ENCODE peak calls at places on chromosomes 1 and 21, in six cellular contexts. N, Y, D, U, H and O are unnamed samples.

GRCh38 chr21:45889115-45889708 is 92.4 kb upstream of the COL6A1 start:
- DNase-seq in N (no peak), Y (no peak), D (no peak), U (no peak), H (no peak), O (no peak)

GRCh38 chr1:225847610-225848009 is 34.6 kb downstream of the TMEM63A start:
- DNase-seq in N (no peak), Y (peak), D (no peak), U (no peak), H (peak), O (no peak)

GRCh38 chr1:226986496-226987178 is 46.5 kb downstream of the COQ8A start:
- DNase-seq in N (no peak), Y (no peak), D (no peak), U (no peak), H (no peak), O (no peak)

GRCh38 chr21:38277501-38278111 is 20.8 kb downstream of the KCNJ15 start:
- DNase-seq in N (peak), Y (peak), D (peak), U (peak), H (peak), O (no peak)

GRCh38 chr1:50968021-50968883 is 1.8 kb upstream of the CDKN2C start:
- DNase-seq in N (peak), Y (peak), D (peak), U (peak), H (peak), O (peak)

GRCh38 chr21:14545906-14546480 is at the start of gene SAMSN1:
- DNase-seq in N (no peak), Y (peak), D (no peak), U (peak), H (peak), O (no peak)

GRCh38 chr1:202164271-202165037 is 4.1 kb upstream of the PTPN7 start:
- DNase-seq in N (no peak), Y (no peak), D (no peak), U (no peak), H (no peak), O (no peak)

GRCh38 chr1:51019811-51020210 is 49.8 kb downstream of the CDKN2C start:
- DNase-seq in N (no peak), Y (no peak), D (peak), U (no peak), H (no peak), O (no peak)

GRCh38 chr1:11286735-11287410 is 13.9 kb downstream of the UBIAD1 start:
- DNase-seq in N (no peak), Y (no peak), D (peak), U (peak), H (no peak), O (no peak)

GRCh38 chr1:185785586-185785985 is 51.4 kb downstream of the HMCN1 start:
- DNase-seq in N (no peak), Y (no peak), D (no peak), U (no peak), H (no peak), O (no peak)

GRCh38 chr1:80171101-80171500 is 1164.6 kb upstream of the ADGRL4 start:
- DNase-seq in N (no peak), Y (no peak), D (no peak), U (no peak), H (no peak), O (no peak)

GRCh38 chr1:53075761-53076163 is 13.7 kb downstream of the PODN start:
- DNase-seq in N (no peak), Y (no peak), D (no peak), U (no peak), H (no peak), O (no peak)

GRCh38 chr1:165287781-165288180 is 68.7 kb downstream of the LMX1A start:
- DNase-seq in N (no peak), Y (no peak), D (no peak), U (no peak), H (no peak), O (no peak)

GRCh38 chr21:38266732-38267131 is 9.9 kb downstream of the KCNJ15 start:
- DNase-seq in N (no peak), Y (no peak), D (peak), U (no peak), H (no peak), O (no peak)

GRCh38 chr1:20480261-20481157 is 5.5 kb downstream of the CAMK2N1 start:
- DNase-seq in N (no peak), Y (peak), D (peak), U (no peak), H (no peak), O (peak)

GRCh38 chr1:24635195-24635843 is 7.8 kb upstream of the SRRM1 start:
- DNase-seq in N (no peak), Y (peak), D (peak), U (peak), H (no peak), O (no peak)

GRCh38 chr1:25695066-25695990 is 78.7 kb downstream of the MAN1C1 start:
- DNase-seq in N (peak), Y (peak), D (peak), U (peak), H (peak), O (peak)

GRCh38 chr1:236907205-236907604 is 97.0 kb downstream of the MT1HL1 start:
- DNase-seq in N (no peak), Y (no peak), D (no peak), U (no peak), H (no peak), O (no peak)

GRCh38 chr1:36095760-36096405 is 7.2 kb downstream of the ADPRS start:
- DNase-seq in N (no peak), Y (no peak), D (no peak), U (no peak), H (no peak), O (no peak)

GRCh38 chr1:36098650-36099365 is 10.1 kb downstream of the ADPRS start:
- DNase-seq in N (no peak), Y (no peak), D (no peak), U (no peak), H (no peak), O (no peak)

GRCh38 chr1:36094621-36095061 is 5.9 kb downstream of the ADPRS start:
- DNase-seq in N (no peak), Y (no peak), D (peak), U (no peak), H (no peak), O (no peak)

GRCh38 chr1:36097693-36098585 is 9.2 kb downstream of the ADPRS start:
- DNase-seq in N (no peak), Y (no peak), D (no peak), U (no peak), H (no peak), O (no peak)

DNA sequence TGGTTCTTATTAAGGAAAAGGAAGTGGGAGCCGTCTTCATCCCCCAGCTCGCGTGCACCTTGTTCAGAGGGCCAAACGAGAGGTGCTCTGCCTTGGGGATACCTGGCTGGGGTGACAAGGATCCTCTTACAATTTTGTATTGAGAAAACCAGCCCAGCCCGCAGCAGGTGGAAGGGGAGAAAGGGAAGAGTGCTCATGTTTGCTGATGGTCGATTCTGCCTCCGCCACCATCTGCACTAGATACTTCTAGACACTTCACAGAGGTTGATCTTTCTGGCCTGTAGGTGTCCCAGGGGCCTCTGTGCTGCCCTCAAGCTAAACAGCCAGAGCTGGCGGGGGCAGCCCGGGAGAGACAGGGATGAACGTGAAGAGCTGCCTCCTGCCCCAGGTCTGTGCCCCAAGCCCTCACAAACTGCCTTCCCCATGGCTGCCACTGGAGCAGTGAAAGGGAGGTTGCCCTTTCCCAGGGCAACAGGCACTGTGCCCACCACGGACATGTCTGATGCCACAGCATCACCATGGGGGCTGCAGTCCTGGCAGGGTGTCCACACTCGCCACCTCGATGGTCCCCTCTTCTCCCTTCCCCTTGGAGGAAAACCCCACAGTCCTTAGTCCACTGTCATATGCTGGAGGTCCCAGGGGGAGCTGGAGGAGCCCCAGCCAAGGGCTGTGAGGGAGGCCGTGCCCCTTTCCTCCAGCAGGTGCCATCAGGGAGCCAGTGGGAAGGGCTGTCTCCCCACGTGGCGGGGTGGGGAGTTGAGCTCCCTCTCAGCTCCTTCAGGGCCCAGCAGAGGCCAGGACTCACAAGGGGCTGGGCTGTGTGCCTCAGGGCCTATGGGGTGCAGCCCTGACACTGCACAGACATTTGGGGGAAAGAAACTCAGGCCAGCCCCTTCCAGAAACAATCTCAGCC is 8.1 kb downstream of the ADPRS start:
- DNase-seq in N (no peak), Y (no peak), D (peak), U (no peak), H (no peak), O (no peak)
- H3K27ac ChIP-seq in N (no peak), Y (no peak), D (no peak), U (no peak), H (no peak), O (peak)

GRCh38 chr1:207832796-207833195 is 78.1 kb downstream of the CD34 start:
- DNase-seq in N (no peak), Y (no peak), D (no peak), U (no peak), H (no peak), O (no peak)
- H3K27ac ChIP-seq in N (peak), Y (peak), D (no peak), U (no peak), H (no peak), O (no peak)

GRCh38 chr1:17598251-17598650 is 58.8 kb downstream of the ARHGEF10L start:
- DNase-seq in N (no peak), Y (no peak), D (no peak), U (no peak), H (no peak), O (no peak)
- H3K27ac ChIP-seq in N (no peak), Y (no peak), D (no peak), U (no peak), H (no peak), O (no peak)

GRCh38 chr1:55195523-55196233 is 19.5 kb downstream of the USP24 start:
- DNase-seq in N (no peak), Y (no peak), D (peak), U (no peak), H (no peak), O (no peak)
- H3K27ac ChIP-seq in N (no peak), Y (no peak), D (peak), U (no peak), H (no peak), O (no peak)

DNA sequence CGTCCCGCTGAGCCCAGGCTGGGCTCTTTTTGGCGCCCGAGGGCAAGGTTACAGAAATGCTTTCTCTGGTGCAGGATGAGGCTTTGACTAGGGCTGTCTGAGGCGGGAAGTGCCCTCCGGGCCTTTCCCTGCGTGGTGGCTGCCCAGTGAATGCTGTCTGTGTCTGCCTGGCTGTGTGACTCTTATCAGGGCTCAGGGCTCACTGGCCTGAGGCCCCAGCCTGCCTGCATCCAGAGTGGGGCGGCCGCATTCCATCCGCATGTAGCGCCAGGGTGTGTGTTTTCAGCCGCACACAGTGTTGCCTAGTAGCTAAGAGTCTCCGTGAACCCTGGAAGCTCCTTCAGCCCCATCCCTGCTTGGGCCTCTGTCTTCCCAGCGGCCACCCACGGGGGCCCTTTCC is 59.1 kb downstream of the FAAP20 start:
- DNase-seq in N (peak), Y (peak), D (peak), U (peak), H (no peak), O (no peak)
- H3K27ac ChIP-seq in N (peak), Y (peak), D (peak), U (peak), H (no peak), O (peak)